ENCODE peak calls at places on chromosomes 4 and X, in four cellular contexts. V, I, E and P are unnamed samples. For H3K4me1, the result is how much of the 10 kb centered on the place peaks cover.

GRCh38 chr4:123528501-123529277 is 132.1 kb downstream of the SPRY1 start:
- DNase-seq in V (no peak), I (no peak), E (no peak), P (peak)

GRCh38 chrX:108019382-108019857 is 25.4 kb upstream of the VSIG1 start:
- DNase-seq in E (no peak), I (no peak), V (no peak), P (no peak)

GRCh38 chrX:148530464-148531077 is 30.2 kb downstream of the AFF2 start:
- DNase-seq in V (no peak), E (peak), I (peak), P (no peak)

GRCh38 chr4:94304365-94304971 is 38.2 kb downstream of the HPGDS start:
- DNase-seq in I (peak), E (no peak), V (peak), P (peak)

GRCh38 chr4:8318509-8318908 is 49.0 kb downstream of the HTRA3 start:
- DNase-seq in I (no peak), E (no peak), V (no peak), P (no peak)

GRCh38 chrX:48972214-48973164 is 845 bp upstream of the KCND1 start:
- DNase-seq in I (peak), E (peak), V (no peak), P (peak)

GRCh38 chr4:164779811-164780216 is 25.9 kb downstream of the SMIM31 start:
- DNase-seq in V (peak), E (peak), I (peak), P (no peak)

GRCh38 chr4:1991596-1992434 is 17.0 kb downstream of the NELFA start:
- DNase-seq in E (no peak), I (no peak), V (no peak), P (no peak)

GRCh38 chrX:69317721-69318120 is 152.5 kb upstream of the PJA1 start:
- DNase-seq in I (no peak), E (no peak), V (no peak), P (no peak)

GRCh38 chrX:110671068-110671803 is 124.4 kb downstream of the CHRDL1 start:
- DNase-seq in V (no peak), I (peak), E (peak), P (no peak)

GRCh38 chr4:154622598-154622997 is 10.1 kb upstream of the FGG start:
- DNase-seq in I (peak), V (peak), E (peak), P (peak)

GRCh38 chrX:18961686-18962085 is 22.2 kb downstream of the PHKA2 start:
- DNase-seq in I (peak), V (no peak), E (no peak), P (no peak)

GRCh38 chr4:182711211-182711610 is 206.0 kb downstream of the DCTD start:
- DNase-seq in E (peak), I (no peak), V (no peak), P (no peak)

GRCh38 chr4:153060191-153060590 is 124.1 kb downstream of the FHDC1 start:
- DNase-seq in E (no peak), I (no peak), V (no peak), P (no peak)

GRCh38 chr4:5050520-5050955 is 742 bp upstream of the STK32B start:
- DNase-seq in V (peak), I (peak), E (peak), P (peak)

GRCh38 chr4:158376441-158376840 is 145.2 kb upstream of the RXFP1 start:
- DNase-seq in V (no peak), I (peak), E (no peak), P (no peak)

GRCh38 chr4:119593698-119594097 is 34.9 kb downstream of the PDE5A start:
- DNase-seq in I (no peak), V (no peak), E (no peak), P (no peak)

GRCh38 chr4:186789671-186790070 is 66.0 kb upstream of the FAT1 start:
- DNase-seq in E (peak), V (no peak), I (peak), P (no peak)

GRCh38 chr4:48801739-48802138 is 21.7 kb upstream of the FRYL start:
- DNase-seq in V (no peak), E (no peak), I (peak), P (no peak)

GRCh38 chr4:151169223-151169622 is 69.8 kb downstream of the RPS3A start:
- DNase-seq in E (peak), I (peak), V (no peak), P (peak)

GRCh38 chrX:8987672-8988250 is 46.2 kb downstream of the FAM9B start:
- DNase-seq in E (no peak), V (no peak), I (no peak), P (no peak)

GRCh38 chr4:37073226-37073840 is 171.2 kb upstream of the NWD2 start:
- DNase-seq in V (no peak), I (no peak), E (no peak), P (no peak)

GRCh38 chr4:90419124-90419711 is 292.0 kb downstream of the CCSER1 start:
- DNase-seq in V (no peak), E (peak), I (peak), P (peak)

GRCh38 chr4:98148856-98149255 is 5.6 kb upstream of the STPG2 start:
- DNase-seq in E (no peak), I (no peak), V (no peak), P (peak)

GRCh38 chrX:140090800-140091275 is 125.5 kb upstream of the CXorf66 start:
- DNase-seq in I (no peak), E (no peak), V (no peak), P (no peak)

GRCh38 chrX:79975605-79976004 is 38.9 kb upstream of the TBX22 start:
- DNase-seq in I (no peak), E (no peak), V (no peak), P (no peak)

GRCh38 chrX:19514791-19515614 is at the start of gene MAP3K15:
- DNase-seq in V (no peak), E (no peak), I (no peak), P (peak)

GRCh38 chrX:115894087-115894486 is 276.5 kb upstream of the AGTR2 start:
- DNase-seq in V (no peak), I (no peak), E (peak), P (peak)

GRCh38 chrX:51893931-51894696 is 691 bp downstream of the MAGED1 start:
- DNase-seq in V (no peak), I (peak), E (no peak), P (peak)

GRCh38 chrX:31443654-31444053 is 371.8 kb upstream of the FTHL17 start:
- DNase-seq in I (no peak), E (no peak), V (no peak), P (no peak)

GRCh38 chr4:83753260-83753659 is 217.4 kb downstream of the GPAT3 start:
- DNase-seq in V (no peak), E (no peak), I (no peak), P (no peak)

GRCh38 chr4:102345795-102346100 is 466 bp upstream of the SLC39A8 start:
- DNase-seq in I (no peak), E (no peak), V (peak), P (peak)

GRCh38 chr4:180086480-180087170 is 2156.6 kb upstream of the TENM3 start:
- DNase-seq in I (no peak), E (no peak), V (no peak), P (no peak)

GRCh38 chr4:33073811-33074210 is 2353.6 kb downstream of the PCDH7 start:
- DNase-seq in E (peak), V (no peak), I (peak), P (no peak)

GRCh38 chrX:11724122-11725017 is 33.7 kb upstream of the MSL3 start:
- DNase-seq in V (peak), I (peak), E (peak), P (peak)

GRCh38 chr4:114922582-114922912 is 190.9 kb downstream of the NDST4 start:
- DNase-seq in I (no peak), V (no peak), E (no peak), P (no peak)
- H3K27ac ChIP-seq in I (no peak), V (no peak), E (no peak), P (no peak)

DNA sequence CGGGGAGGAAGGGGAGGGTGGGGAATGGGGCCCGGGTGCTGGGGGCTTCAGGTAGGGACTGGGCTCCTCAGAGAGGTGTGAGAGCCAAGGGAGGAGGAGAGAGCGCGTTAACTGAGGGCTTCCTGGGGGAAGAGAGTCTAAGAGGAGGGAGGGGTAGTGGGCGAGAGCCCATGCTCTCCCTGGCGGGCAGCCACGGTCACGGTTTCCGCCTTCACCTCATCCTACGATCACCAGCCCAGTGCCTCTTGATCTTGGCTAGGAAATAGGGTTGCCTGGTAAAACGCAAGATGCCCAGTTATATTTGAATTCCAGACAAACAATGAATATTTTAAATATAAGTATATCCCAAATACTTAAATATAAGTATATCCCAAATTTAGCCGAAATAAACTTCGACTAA is 60.8 kb upstream of the GRPEL1 start:
- DNase-seq in E (no peak), V (no peak), I (no peak), P (no peak)
- H3K4me1 ChIP-seq in E (under half), V (under half), I (under half), P (under half)

GRCh38 chrX:25014366-25014838 is 1.4 kb downstream of the ARX start:
- DNase-seq in V (no peak), E (no peak), I (no peak), P (no peak)

GRCh38 chrX:25016361-25016671 is 551 bp upstream of the ARX start:
- DNase-seq in V (no peak), E (no peak), I (no peak), P (no peak)

GRCh38 chrX:25013593-25014365 is 2.0 kb downstream of the ARX start:
- DNase-seq in V (no peak), I (no peak), E (no peak), P (peak)

GRCh38 chrX:25016938-25017598 is 1.3 kb upstream of the ARX start:
- DNase-seq in I (no peak), E (no peak), V (no peak), P (no peak)

DNA sequence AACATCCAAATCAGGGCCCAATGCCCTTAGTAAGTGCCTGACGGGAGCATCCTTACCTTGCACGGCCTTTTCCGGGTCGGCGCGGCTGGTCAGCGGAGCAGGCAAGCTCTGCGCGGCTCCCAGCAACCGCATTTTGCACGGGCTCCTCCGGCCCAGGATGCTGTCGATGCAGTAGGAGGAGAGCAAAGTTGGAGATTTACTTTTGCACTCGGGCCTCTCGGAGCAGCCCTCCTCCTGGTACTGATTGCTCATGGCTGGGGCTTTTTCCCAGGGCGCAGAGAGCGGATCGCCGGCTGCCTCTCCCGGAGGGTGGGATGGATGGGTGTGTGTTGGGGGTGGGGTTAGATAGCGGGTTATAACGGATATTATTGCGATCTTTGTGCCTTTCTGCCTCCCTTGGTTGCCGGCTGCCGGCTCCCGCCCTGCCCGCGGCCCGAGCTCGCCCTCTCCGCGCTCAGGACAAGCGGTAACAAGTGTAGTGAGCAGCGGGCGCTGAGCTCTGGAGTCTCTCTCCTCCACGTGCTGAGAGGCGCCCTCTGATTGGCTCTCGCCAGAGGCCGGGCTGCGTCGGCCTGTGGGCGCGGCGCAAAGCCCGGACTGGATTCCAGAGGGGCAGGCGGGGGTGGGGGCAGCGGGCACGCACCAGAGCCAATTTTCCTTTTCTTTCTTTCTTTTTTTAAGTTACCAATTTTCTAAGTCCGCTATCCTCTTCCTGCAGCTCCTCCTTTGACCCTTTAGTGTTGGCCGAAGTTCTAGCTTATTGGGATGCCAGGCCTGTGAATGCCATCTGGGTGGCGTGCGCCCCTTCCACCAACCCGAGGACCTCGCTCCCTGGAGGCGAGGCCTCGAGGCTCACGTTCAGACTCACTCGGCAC is at the start of gene ARX:
- DNase-seq in V (no peak), I (peak), E (peak), P (peak)
- H3K27ac ChIP-seq in V (no peak), I (no peak), E (no peak), P (no peak)

GRCh38 chr4:3465698-3466671 is 2.9 kb downstream of the DOK7 start:
- DNase-seq in V (no peak), I (no peak), E (no peak), P (no peak)

GRCh38 chr4:3463556-3464348 is 646 bp downstream of the DOK7 start:
- DNase-seq in I (no peak), V (no peak), E (no peak), P (no peak)

GRCh38 chr4:3462790-3463415 is at the start of gene DOK7:
- DNase-seq in V (no peak), I (no peak), E (no peak), P (no peak)

GRCh38 chr4:3464911-3465697 is 2.0 kb downstream of the DOK7 start:
- DNase-seq in E (no peak), V (no peak), I (no peak), P (no peak)

DNA sequence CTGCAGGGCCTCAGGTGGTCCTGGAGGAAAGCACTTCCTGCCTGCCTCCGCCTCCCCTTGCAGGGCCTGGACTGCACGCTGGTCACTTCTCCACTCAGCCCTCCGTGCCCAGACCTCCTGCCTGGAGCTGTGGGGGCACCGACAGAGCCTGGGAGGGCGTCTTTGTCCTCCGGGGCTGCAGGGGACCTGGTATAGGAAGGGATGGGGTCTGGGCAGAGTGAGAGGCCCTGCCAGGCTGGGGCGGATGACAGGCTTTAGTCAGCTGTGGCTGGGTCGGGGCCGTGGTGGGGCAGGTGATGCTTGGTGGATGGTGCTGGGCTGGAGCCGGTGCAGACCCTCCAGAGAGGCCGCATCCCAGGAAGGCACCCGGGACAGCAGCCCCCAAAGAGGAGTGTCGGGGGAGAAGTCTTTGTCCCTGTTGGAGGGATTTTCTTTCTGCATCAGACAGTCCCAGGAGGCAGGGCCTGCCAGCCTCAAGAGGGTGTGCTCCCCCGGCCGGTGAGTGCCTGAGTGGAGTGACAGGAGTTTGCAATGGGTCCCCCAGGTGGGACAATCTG is 1.3 kb downstream of the DOK7 start:
- DNase-seq in I (no peak), E (no peak), V (no peak), P (no peak)
- H3K4me1 ChIP-seq in I (under half), E (under half), V (under half), P (under half)